ENCODE peak calls at places on chromosomes 2 and 18, in seven cellular contexts. N, F, A, H, I, L and C are unnamed samples.

GRCh38 chr2:86610871-86611270 is 12.8 kb downstream of the RNF103 start:
- DNase-seq in H (no peak), L (no peak), N (no peak), I (no peak), F (no peak), A (no peak), C (no peak)

GRCh38 chr2:44130441-44130840 is 38.2 kb upstream of the PPM1B start:
- DNase-seq in N (peak), F (no peak), I (no peak), L (peak), A (no peak), H (no peak), C (peak)

GRCh38 chr2:202187570-202187969 is 50.8 kb downstream of the SUMO1 start:
- DNase-seq in L (no peak), A (no peak), N (no peak), H (no peak), I (no peak), F (no peak), C (no peak)

GRCh38 chr2:168841445-168841844 is 39.0 kb downstream of the NOSTRIN start:
- DNase-seq in N (no peak), I (no peak), L (no peak), H (no peak), F (no peak), A (no peak), C (no peak)

GRCh38 chr2:226423498-226423960 is 376.1 kb downstream of the IRS1 start:
- DNase-seq in N (peak), H (no peak), A (no peak), I (no peak), F (peak), L (no peak), C (no peak)

GRCh38 chr2:74740395-74741075 is 86.5 kb downstream of the SEMA4F start:
- DNase-seq in N (peak), H (peak), I (peak), A (no peak), L (peak), F (no peak), C (peak)

GRCh38 chr2:226077031-226077430 is 677.5 kb downstream of the NYAP2 start:
- DNase-seq in H (no peak), F (no peak), N (peak), L (no peak), I (no peak), A (no peak), C (no peak)

GRCh38 chr2:118443596-118443995 is 355.3 kb downstream of the INSIG2 start:
- DNase-seq in L (peak), I (no peak), H (no peak), F (no peak), N (peak), A (no peak), C (no peak)

GRCh38 chr2:10214179-10214578 is 88.5 kb upstream of the HPCAL1 start:
- DNase-seq in F (no peak), L (no peak), I (no peak), H (no peak), A (no peak), N (no peak), C (no peak)

GRCh38 chr2:179787601-179788000 is 73.8 kb downstream of the ZNF385B start:
- DNase-seq in N (no peak), I (no peak), L (no peak), F (no peak), A (peak), H (no peak), C (no peak)

GRCh38 chr2:73085691-73086090 is 14.2 kb upstream of the SFXN5 start:
- DNase-seq in H (peak), N (peak), I (peak), F (peak), A (peak), L (peak), C (peak)

GRCh38 chr18:77054606-77055428 is 77.8 kb downstream of the MBP start:
- DNase-seq in H (peak), F (peak), A (peak), N (peak), I (peak), L (peak), C (peak)

GRCh38 chr2:197993830-197994229 is 189.4 kb downstream of the PLCL1 start:
- DNase-seq in F (no peak), L (peak), A (no peak), N (no peak), I (no peak), H (no peak), C (no peak)

GRCh38 chr2:21042958-21043743 is 722 bp downstream of the APOB start:
- DNase-seq in H (peak), F (peak), A (peak), L (peak), I (peak), N (peak), C (peak)

GRCh38 chr2:85154048-85154753 is 21.0 kb downstream of the TCF7L1 start:
- DNase-seq in A (no peak), N (peak), H (no peak), I (no peak), F (no peak), L (no peak), C (no peak)

GRCh38 chr2:71896385-71897144 is 251.1 kb downstream of the CYP26B1 start:
- DNase-seq in N (no peak), A (no peak), F (no peak), L (no peak), H (no peak), I (no peak), C (no peak)

GRCh38 chr2:30336978-30337841 is 105.9 kb downstream of the LBH start:
- DNase-seq in F (peak), L (no peak), I (peak), A (no peak), N (no peak), H (no peak), C (peak)

GRCh38 chr18:13982136-13982535 is 66.8 kb upstream of the MC2R start:
- DNase-seq in A (no peak), F (no peak), N (no peak), I (no peak), H (no peak), L (no peak), C (no peak)

GRCh38 chr2:49240608-49241007 is 86.3 kb upstream of the FSHR start:
- DNase-seq in A (no peak), H (no peak), N (peak), F (no peak), I (no peak), L (peak), C (no peak)

GRCh38 chr2:869894-870293 is 80.8 kb upstream of the SNTG2 start:
- DNase-seq in I (no peak), A (no peak), L (no peak), N (no peak), F (no peak), H (no peak), C (no peak)